ENCODE peak calls at places on chromosome X, in ten cellular contexts. U is right lobe of liver, X is IMR-90, A is upper lobe of left lung, Q is A549, N is GM12878, D is spleen, G is HepG2, B is suprapubic skin, W is heart left ventricle. T is an unnamed sample.

GRCh38 chrX:134585446-134585845 is 72.8 kb downstream of the PLAC1 start:
- DNase-seq in U (no peak), X (no peak), A (no peak), Q (no peak), N (no peak), D (no peak), G (no peak), B (no peak), W (no peak), T (no peak)

GRCh38 chrX:71543316-71543715 is 10.4 kb downstream of the OGT start:
- DNase-seq in U (no peak), X (peak), A (no peak), Q (peak), N (no peak), D (no peak), G (no peak), B (no peak), W (no peak), T (no peak)

GRCh38 chrX:57453901-57454300 is 137.9 kb upstream of the ZXDB start:
- DNase-seq in U (no peak), X (peak), A (no peak), Q (no peak), N (peak), D (no peak), G (peak), B (no peak), W (no peak), T (peak)

GRCh38 chrX:152412105-152412504 is 39.0 kb downstream of the GABRA3 start:
- DNase-seq in U (no peak), X (no peak), A (no peak), Q (no peak), N (no peak), D (no peak), G (no peak), B (no peak), W (no peak), T (no peak)

GRCh38 chrX:22196151-22196550 is 76.6 kb upstream of the CBLL2 start:
- DNase-seq in U (no peak), X (no peak), A (no peak), Q (no peak), N (no peak), D (no peak), G (no peak), B (no peak), W (no peak), T (no peak)

GRCh38 chrX:145068450-145068849 is 178.9 kb upstream of the SPANXN1 start:
- DNase-seq in U (no peak), X (no peak), A (no peak), Q (no peak), N (no peak), D (no peak), G (no peak), B (no peak), W (no peak), T (no peak)

GRCh38 chrX:12901486-12901885 is 4.9 kb upstream of the TLR8 start:
- DNase-seq in U (no peak), X (peak), A (peak), Q (peak), N (no peak), D (peak), G (peak), B (peak), W (no peak), T (peak)

GRCh38 chrX:39821709-39822095 is 276.1 kb downstream of the BCOR start:
- DNase-seq in U (no peak), X (no peak), A (no peak), Q (no peak), N (no peak), D (no peak), G (no peak), B (no peak), W (no peak), T (no peak)

GRCh38 chrX:38717871-38718270 is 83.4 kb upstream of the MID1IP1 start:
- DNase-seq in U (no peak), X (peak), A (no peak), Q (peak), N (no peak), D (no peak), G (peak), B (no peak), W (no peak), T (peak)

GRCh38 chrX:17616936-17617335 is 120.4 kb upstream of the SCML1 start:
- DNase-seq in U (no peak), X (no peak), A (no peak), Q (no peak), N (no peak), D (no peak), G (no peak), B (no peak), W (no peak), T (no peak)

GRCh38 chrX:17608898-17609297 is 128.4 kb upstream of the SCML1 start:
- DNase-seq in U (no peak), X (no peak), A (peak), Q (no peak), N (no peak), D (no peak), G (no peak), B (no peak), W (no peak), T (no peak)

GRCh38 chrX:13377537-13377936 is 57.7 kb upstream of the ATXN3L start:
- DNase-seq in U (no peak), X (peak), A (no peak), Q (no peak), N (no peak), D (no peak), G (no peak), B (no peak), W (peak), T (no peak)

GRCh38 chrX:24424948-24425347 is 40.1 kb upstream of the PDK3 start:
- DNase-seq in U (no peak), X (peak), A (no peak), Q (no peak), N (no peak), D (no peak), G (no peak), B (peak), W (peak), T (no peak)

GRCh38 chrX:156008915-156009314 is 11.4 kb downstream of the IL9R start:
- DNase-seq in U (no peak), X (no peak), A (no peak), Q (no peak), N (no peak), D (no peak), G (no peak), B (no peak), W (no peak), T (no peak)

GRCh38 chrX:143934542-143934941 is 50.7 kb downstream of the UBE2NL start:
- DNase-seq in U (no peak), X (no peak), A (no peak), Q (no peak), N (no peak), D (no peak), G (no peak), B (no peak), W (no peak), T (no peak)

GRCh38 chrX:150361777-150362351 is 1.3 kb upstream of the MAMLD1 start:
- DNase-seq in U (peak), X (peak), A (no peak), Q (no peak), N (no peak), D (peak), G (no peak), B (no peak), W (no peak), T (no peak)

GRCh38 chrX:134658421-134658896 is at the start of gene PLAC1:
- DNase-seq in U (no peak), X (no peak), A (no peak), Q (no peak), N (no peak), D (no peak), G (no peak), B (no peak), W (no peak), T (no peak)

GRCh38 chrX:25158635-25159034 is 142.9 kb upstream of the ARX start:
- DNase-seq in U (no peak), X (no peak), A (no peak), Q (no peak), N (no peak), D (no peak), G (no peak), B (no peak), W (no peak), T (no peak)

GRCh38 chrX:12804655-12805054 is 13.4 kb downstream of the PRPS2 start:
- DNase-seq in U (no peak), X (no peak), A (no peak), Q (no peak), N (no peak), D (no peak), G (no peak), B (no peak), W (no peak), T (no peak)

GRCh38 chrX:105610401-105610800 is 211.9 kb upstream of the NRK start:
- DNase-seq in U (no peak), X (no peak), A (no peak), Q (no peak), N (no peak), D (no peak), G (no peak), B (no peak), W (no peak), T (no peak)

GRCh38 chrX:37455381-37455780 is 106.2 kb downstream of the PRRG1 start:
- DNase-seq in U (no peak), X (no peak), A (no peak), Q (no peak), N (no peak), D (no peak), G (no peak), B (no peak), W (no peak), T (no peak)

GRCh38 chrX:53085661-53086229 is 3.6 kb downstream of the TSPYL2 start:
- DNase-seq in U (no peak), X (no peak), A (no peak), Q (no peak), N (no peak), D (no peak), G (no peak), B (no peak), W (no peak), T (no peak)

GRCh38 chrX:107687445-107687844 is 59.1 kb downstream of the PRPS1 start:
- DNase-seq in U (no peak), X (no peak), A (no peak), Q (no peak), N (no peak), D (no peak), G (no peak), B (no peak), W (no peak), T (no peak)

GRCh38 chrX:17817242-17817641 is 43.9 kb downstream of the RAI2 start:
- DNase-seq in U (no peak), X (no peak), A (no peak), Q (no peak), N (no peak), D (no peak), G (no peak), B (no peak), W (no peak), T (no peak)

GRCh38 chrX:110794601-110795000 is 1.0 kb downstream of the CHRDL1 start:
- DNase-seq in U (no peak), X (no peak), A (no peak), Q (no peak), N (no peak), D (no peak), G (no peak), B (no peak), W (no peak), T (no peak)

GRCh38 chrX:54208531-54208930 is 25.5 kb upstream of the FAM120C start:
- DNase-seq in U (no peak), X (peak), A (no peak), Q (no peak), N (no peak), D (no peak), G (no peak), B (no peak), W (no peak), T (no peak)

GRCh38 chrX:150582338-150582948 is 14.0 kb downstream of the MTM1 start:
- DNase-seq in U (no peak), X (no peak), A (no peak), Q (no peak), N (no peak), D (no peak), G (no peak), B (no peak), W (no peak), T (peak)

GRCh38 chrX:149825424-149825823 is 43.7 kb downstream of the MAGEA9 start:
- DNase-seq in U (no peak), X (no peak), A (no peak), Q (no peak), N (no peak), D (peak), G (peak), B (no peak), W (no peak), T (peak)

GRCh38 chrX:73127700-73128241 is 48.5 kb upstream of the PABPC1L2A start:
- DNase-seq in U (peak), X (no peak), A (peak), Q (no peak), N (no peak), D (peak), G (no peak), B (no peak), W (no peak), T (no peak)

GRCh38 chrX:20951016-20951795 is 423.0 kb upstream of the CNKSR2 start:
- DNase-seq in U (no peak), X (no peak), A (no peak), Q (no peak), N (no peak), D (no peak), G (no peak), B (peak), W (no peak), T (no peak)

GRCh38 chrX:16838202-16839066 is 31.7 kb downstream of the RBBP7 start:
- DNase-seq in U (peak), X (peak), A (no peak), Q (no peak), N (no peak), D (no peak), G (no peak), B (no peak), W (peak), T (no peak)

GRCh38 chrX:152949114-152949513 is 44.8 kb downstream of the PNMA5 start:
- DNase-seq in U (no peak), X (no peak), A (no peak), Q (no peak), N (no peak), D (peak), G (no peak), B (no peak), W (no peak), T (no peak)

GRCh38 chrX:45765281-45765680 is 564.6 kb upstream of the DIPK2B start:
- DNase-seq in U (no peak), X (no peak), A (no peak), Q (no peak), N (no peak), D (no peak), G (no peak), B (no peak), W (no peak), T (no peak)

GRCh38 chrX:97705936-97706335 is 822.2 kb downstream of the RPA4 start:
- DNase-seq in U (no peak), X (peak), A (no peak), Q (no peak), N (no peak), D (no peak), G (no peak), B (no peak), W (no peak), T (no peak)

GRCh38 chrX:39605183-39605582 is 492.6 kb downstream of the BCOR start:
- DNase-seq in U (no peak), X (no peak), A (no peak), Q (no peak), N (no peak), D (no peak), G (no peak), B (no peak), W (no peak), T (no peak)

DNA sequence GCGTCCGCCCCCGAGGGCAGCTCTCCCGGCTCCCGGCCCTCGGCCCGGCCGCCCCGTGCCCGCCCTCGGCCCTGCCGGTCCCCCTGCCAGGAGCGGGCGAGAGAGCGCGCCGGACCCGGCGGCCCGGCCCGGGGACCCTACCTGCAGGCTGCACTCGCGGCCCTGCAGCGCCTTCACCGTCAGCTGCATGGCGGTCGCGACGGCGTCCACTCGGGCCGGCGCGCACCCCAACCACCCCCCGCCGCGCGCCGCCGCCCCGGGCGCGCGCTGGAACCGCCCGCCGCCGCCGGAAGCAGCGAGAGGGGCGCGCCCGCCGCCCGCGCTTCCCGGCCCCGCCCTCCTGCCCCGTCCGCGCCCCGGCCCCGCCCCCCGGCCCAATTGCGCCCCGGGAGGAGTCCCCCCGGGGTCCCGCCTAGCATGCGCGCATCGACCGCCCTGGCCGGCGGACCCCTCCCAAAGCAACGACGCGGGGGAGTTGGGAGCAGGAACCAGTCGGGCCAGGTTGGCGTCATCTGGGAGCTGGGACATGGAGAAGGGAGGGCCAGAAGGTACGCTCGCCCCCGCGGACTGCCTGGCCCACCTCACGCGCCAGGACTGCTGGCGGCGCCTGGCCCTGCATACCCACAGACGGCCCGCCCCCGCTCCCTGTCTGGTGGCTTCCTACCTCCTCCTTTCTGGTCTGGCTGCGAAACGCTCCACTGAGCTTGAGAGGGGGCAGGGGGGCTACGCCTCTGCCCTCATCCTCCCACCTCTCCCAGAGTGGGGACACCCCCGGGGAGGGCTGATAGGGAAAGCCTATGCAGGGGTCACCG is at the start of gene UBL4A:
- DNase-seq in U (no peak), X (peak), A (peak), Q (peak), N (no peak), D (peak), G (no peak), B (no peak), W (peak), T (peak)
- TF ChIP-seq POLR2A in U (peak), X (no peak), A (no peak), Q (peak), N (peak), D (no peak), G (no peak), B (no peak), W (no peak), T (peak)

DNA sequence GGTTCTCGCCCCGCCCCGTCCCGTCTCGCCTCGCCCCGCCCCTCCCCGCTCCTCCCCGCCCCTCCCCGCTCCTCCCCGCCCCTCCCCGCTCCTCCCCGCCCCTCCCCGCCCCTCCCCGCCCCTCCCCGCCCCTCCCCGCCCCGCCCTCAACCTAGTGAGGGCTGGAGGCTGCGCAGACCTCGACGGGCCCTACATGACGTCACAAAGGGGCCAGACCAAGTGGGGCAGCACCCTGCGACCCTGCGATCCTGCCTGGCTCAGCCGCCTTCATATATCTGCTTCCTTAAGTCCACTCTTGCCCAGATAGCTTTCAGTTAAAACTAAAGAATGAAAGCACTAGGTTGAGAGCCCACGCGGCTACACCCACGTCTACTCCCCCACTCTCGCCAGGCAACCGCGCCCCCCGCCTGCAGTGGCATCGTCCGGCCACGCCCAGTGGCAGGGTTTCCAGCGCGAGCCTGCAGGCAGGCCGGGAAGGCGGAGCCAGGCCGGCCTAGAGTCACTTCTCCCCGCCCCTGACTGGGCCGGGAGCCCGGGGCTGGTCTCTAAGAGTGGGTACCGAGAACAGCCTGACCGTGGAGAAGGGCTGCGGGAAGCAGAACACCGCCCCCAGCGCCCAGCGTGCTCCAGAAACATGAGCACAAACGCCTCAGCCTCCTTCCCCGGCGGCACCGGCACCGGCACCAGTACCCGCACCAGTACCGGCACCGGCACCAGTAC is 1.5 kb upstream of the MAOA start:
- DNase-seq in U (peak), X (peak), A (peak), Q (peak), N (peak), D (peak), G (peak), B (peak), W (peak), T (peak)
- TF ChIP-seq POLR2A in U (peak), X (no peak), A (peak), Q (peak), N (no peak), D (no peak), G (peak), B (peak), W (no peak), T (no peak)

GRCh38 chrX:136767104-136767941 is 13.4 kb downstream of the ARHGEF6 start:
- DNase-seq in U (peak), X (peak), A (peak), Q (peak), N (no peak), D (peak), G (peak), B (peak), W (peak), T (peak)
- TF ChIP-seq POLR2A in U (no peak), X (no peak), A (peak), Q (no peak), N (peak), D (no peak), G (no peak), B (no peak), W (no peak), T (peak)

GRCh38 chrX:48475774-48476577 is at the start of gene FTSJ1:
- DNase-seq in U (peak), X (peak), A (peak), Q (peak), N (peak), D (peak), G (peak), B (peak), W (peak), T (peak)
- TF ChIP-seq POLR2A in U (peak), X (peak), A (peak), Q (peak), N (peak), D (no peak), G (peak), B (no peak), W (no peak), T (peak)

GRCh38 chrX:102720237-102721168 is at the start of gene GPRASP3:
- DNase-seq in U (peak), X (peak), A (peak), Q (peak), N (no peak), D (peak), G (no peak), B (peak), W (peak), T (peak)
- TF ChIP-seq POLR2A in U (no peak), X (no peak), A (no peak), Q (peak), N (peak), D (no peak), G (no peak), B (no peak), W (no peak), T (peak)

GRCh38 chrX:48490661-48491060 is 14.7 kb downstream of the FTSJ1 start:
- DNase-seq in U (peak), X (no peak), A (no peak), Q (no peak), N (no peak), D (no peak), G (no peak), B (no peak), W (no peak), T (no peak)
- TF ChIP-seq POLR2A in U (no peak), X (no peak), A (no peak), Q (no peak), N (no peak), D (no peak), G (no peak), B (no peak), W (no peak), T (no peak)

GRCh38 chrX:154370882-154371770 is 3.3 kb downstream of the FLNA start:
- DNase-seq in U (peak), X (peak), A (peak), Q (peak), N (peak), D (peak), G (peak), B (peak), W (peak), T (peak)

GRCh38 chrX:154368630-154369452 is 5.6 kb downstream of the FLNA start:
- DNase-seq in U (no peak), X (peak), A (peak), Q (peak), N (peak), D (peak), G (peak), B (peak), W (peak), T (peak)

GRCh38 chrX:154367474-154368308 is 6.7 kb downstream of the FLNA start:
- DNase-seq in U (no peak), X (no peak), A (no peak), Q (no peak), N (no peak), D (no peak), G (no peak), B (no peak), W (no peak), T (no peak)

GRCh38 chrX:154370300-154370881 is 4.0 kb downstream of the FLNA start:
- DNase-seq in U (no peak), X (no peak), A (no peak), Q (no peak), N (no peak), D (peak), G (no peak), B (no peak), W (no peak), T (no peak)

GRCh38 chrX:154369453-154370299 is 4.8 kb downstream of the FLNA start:
- DNase-seq in U (no peak), X (peak), A (peak), Q (peak), N (peak), D (peak), G (peak), B (peak), W (peak), T (peak)
- TF ChIP-seq POLR2A in U (no peak), X (peak), A (no peak), Q (no peak), N (peak), D (no peak), G (no peak), B (no peak), W (no peak), T (no peak)

T was measured in erythroblast.